ENCODE peak calls at places on chromosomes 2 and 18, in seven cellular contexts. One of them, this sample, is unnamed. For H3K4me1, the result is how much of the 10 kb centered on the place peaks cover.

GRCh38 chr18:58851874-58852273 is 12.8 kb upstream of the ZNF532 start:
- DNase-seq in GM23248: no peak
- DNase-seq in HCT116: no peak
- DNase-seq in GM23338: peak
- DNase-seq in hepatocyte: no peak
- DNase-seq in neural progenitor cell: no peak
- DNase-seq in MM.1S: no peak
- DNase-seq in this sample: no peak

GRCh38 chr18:24271381-24272331 is 126.0 kb downstream of the OSBPL1A start:
- DNase-seq in GM23248: peak
- DNase-seq in HCT116: peak
- DNase-seq in GM23338: peak
- DNase-seq in hepatocyte: peak
- DNase-seq in neural progenitor cell: peak
- DNase-seq in MM.1S: peak
- DNase-seq in this sample: peak

GRCh38 chr18:2538844-2539243 is 32.5 kb downstream of the METTL4 start:
- DNase-seq in GM23248: no peak
- DNase-seq in HCT116: no peak
- DNase-seq in GM23338: no peak
- DNase-seq in hepatocyte: no peak
- DNase-seq in neural progenitor cell: no peak
- DNase-seq in MM.1S: no peak
- DNase-seq in this sample: no peak

GRCh38 chr2:172710584-172711024 is 25.0 kb upstream of the RAPGEF4 start:
- DNase-seq in GM23248: peak
- DNase-seq in HCT116: no peak
- DNase-seq in GM23338: peak
- DNase-seq in hepatocyte: peak
- DNase-seq in neural progenitor cell: peak
- DNase-seq in MM.1S: peak
- DNase-seq in this sample: peak

GRCh38 chr2:241489080-241489479 is 19.3 kb downstream of the STK25 start:
- DNase-seq in GM23248: no peak
- DNase-seq in HCT116: no peak
- DNase-seq in GM23338: no peak
- DNase-seq in hepatocyte: no peak
- DNase-seq in neural progenitor cell: no peak
- DNase-seq in MM.1S: no peak
- DNase-seq in this sample: no peak

GRCh38 chr2:230864605-230865323 is at the start of gene ITM2C:
- DNase-seq in GM23248: peak
- DNase-seq in HCT116: peak
- DNase-seq in GM23338: peak
- DNase-seq in hepatocyte: peak
- DNase-seq in neural progenitor cell: peak
- DNase-seq in MM.1S: peak
- DNase-seq in this sample: peak

GRCh38 chr18:78546281-78546680 is 433.3 kb upstream of the SALL3 start:
- DNase-seq in GM23248: no peak
- DNase-seq in HCT116: no peak
- DNase-seq in GM23338: no peak
- DNase-seq in hepatocyte: no peak
- DNase-seq in neural progenitor cell: no peak
- DNase-seq in MM.1S: no peak
- DNase-seq in this sample: no peak

GRCh38 chr18:79422783-79423165 is 27.0 kb downstream of the NFATC1 start:
- DNase-seq in GM23248: no peak
- DNase-seq in HCT116: no peak
- DNase-seq in GM23338: no peak
- DNase-seq in hepatocyte: no peak
- DNase-seq in neural progenitor cell: no peak
- DNase-seq in MM.1S: no peak
- DNase-seq in this sample: no peak

GRCh38 chr2:19100570-19100969 is 257.9 kb downstream of the OSR1 start:
- DNase-seq in GM23248: no peak
- DNase-seq in HCT116: no peak
- DNase-seq in GM23338: no peak
- DNase-seq in hepatocyte: no peak
- DNase-seq in neural progenitor cell: no peak
- DNase-seq in MM.1S: no peak
- DNase-seq in this sample: peak

GRCh38 chr2:62675062-62675461 is 30.5 kb upstream of the EHBP1 start:
- DNase-seq in GM23248: no peak
- DNase-seq in HCT116: no peak
- DNase-seq in GM23338: no peak
- DNase-seq in hepatocyte: no peak
- DNase-seq in neural progenitor cell: no peak
- DNase-seq in MM.1S: no peak
- DNase-seq in this sample: no peak

DNA sequence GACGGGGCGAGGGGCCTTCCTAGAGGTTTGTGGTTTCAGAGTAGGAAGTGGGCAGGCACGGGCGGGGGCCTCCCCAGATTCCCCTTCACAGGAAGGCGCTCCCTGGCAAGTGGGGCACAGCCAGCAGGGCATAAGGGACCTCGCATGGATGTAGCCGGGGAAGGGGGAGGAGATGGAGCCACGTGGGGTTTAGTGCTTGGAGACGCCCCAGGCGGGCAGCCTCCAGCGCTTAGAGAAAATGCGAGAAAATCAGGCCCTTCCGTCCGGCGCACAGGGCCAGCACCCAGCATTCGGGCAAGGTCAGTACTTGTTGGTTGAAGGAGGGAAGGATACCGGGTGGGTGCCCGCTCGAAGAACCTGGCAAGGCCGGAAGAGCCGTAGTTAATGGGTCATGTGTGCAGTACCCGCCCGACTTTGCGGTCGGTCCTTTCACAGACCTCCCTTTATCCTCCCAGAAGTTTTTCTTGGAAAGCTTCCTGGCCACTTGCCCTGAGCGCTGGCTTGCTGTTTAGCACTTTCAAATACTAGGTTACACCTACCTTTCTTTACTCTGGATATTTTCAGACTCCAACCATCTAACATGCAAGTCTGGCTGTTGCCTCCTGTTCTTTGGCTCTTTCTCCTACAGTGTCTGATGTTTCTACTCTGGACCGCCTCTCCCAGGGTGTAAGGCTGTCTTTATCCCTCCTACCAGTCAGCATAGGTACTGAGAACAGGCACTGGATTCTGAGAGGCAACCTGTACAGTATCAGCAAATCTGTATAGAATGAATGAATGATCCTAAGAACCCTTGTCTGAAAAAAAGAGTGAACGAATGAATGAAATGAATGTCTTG is 78.1 kb downstream of the CIB4 start:
- DNase-seq in GM23248: peak
- DNase-seq in HCT116: peak
- DNase-seq in GM23338: peak
- DNase-seq in hepatocyte: no peak
- DNase-seq in neural progenitor cell: no peak
- DNase-seq in MM.1S: no peak
- DNase-seq in this sample: peak
- TF ChIP-seq EZH2 in GM23248: peak
- TF ChIP-seq EZH2 in HCT116: no peak
- TF ChIP-seq EZH2 in GM23338: no peak
- TF ChIP-seq EZH2 in hepatocyte: no peak
- TF ChIP-seq EZH2 in neural progenitor cell: no peak
- TF ChIP-seq EZH2 in MM.1S: no peak
- TF ChIP-seq EZH2 in this sample: no peak

GRCh38 chr2:217305882-217306281 is 446.0 kb upstream of the TNP1 start:
- DNase-seq in GM23248: no peak
- DNase-seq in HCT116: no peak
- DNase-seq in GM23338: no peak
- DNase-seq in hepatocyte: no peak
- DNase-seq in neural progenitor cell: no peak
- DNase-seq in MM.1S: no peak
- DNase-seq in this sample: no peak

GRCh38 chr2:217307023-217307422 is 447.2 kb upstream of the TNP1 start:
- DNase-seq in GM23248: no peak
- DNase-seq in HCT116: no peak
- DNase-seq in GM23338: no peak
- DNase-seq in hepatocyte: no peak
- DNase-seq in neural progenitor cell: no peak
- DNase-seq in MM.1S: no peak
- DNase-seq in this sample: no peak

GRCh38 chr2:217297096-217297495 is 437.2 kb upstream of the TNP1 start:
- DNase-seq in GM23248: no peak
- DNase-seq in HCT116: no peak
- DNase-seq in GM23338: no peak
- DNase-seq in hepatocyte: no peak
- DNase-seq in neural progenitor cell: no peak
- DNase-seq in MM.1S: no peak
- DNase-seq in this sample: no peak

GRCh38 chr2:217301142-217301541 is 441.3 kb upstream of the TNP1 start:
- DNase-seq in GM23248: no peak
- DNase-seq in HCT116: no peak
- DNase-seq in GM23338: no peak
- DNase-seq in hepatocyte: no peak
- DNase-seq in neural progenitor cell: no peak
- DNase-seq in MM.1S: no peak
- DNase-seq in this sample: no peak
- TF ChIP-seq EZH2phosphoT487 in GM23248: no peak
- TF ChIP-seq EZH2phosphoT487 in HCT116: no peak
- TF ChIP-seq EZH2phosphoT487 in GM23338: no peak
- TF ChIP-seq EZH2phosphoT487 in hepatocyte: no peak
- TF ChIP-seq EZH2phosphoT487 in neural progenitor cell: no peak
- TF ChIP-seq EZH2phosphoT487 in MM.1S: no peak
- TF ChIP-seq EZH2phosphoT487 in this sample: no peak

GRCh38 chr2:197158591-197159550 is 151.7 kb downstream of the ANKRD44 start:
- DNase-seq in GM23248: peak
- DNase-seq in HCT116: no peak
- DNase-seq in GM23338: no peak
- DNase-seq in hepatocyte: no peak
- DNase-seq in neural progenitor cell: no peak
- DNase-seq in MM.1S: no peak
- DNase-seq in this sample: peak
- H3K4me1 ChIP-seq in GM23248: under half
- H3K4me1 ChIP-seq in HCT116: under half
- H3K4me1 ChIP-seq in GM23338: under half
- H3K4me1 ChIP-seq in hepatocyte: under half
- H3K4me1 ChIP-seq in neural progenitor cell: under half
- H3K4me1 ChIP-seq in MM.1S: under half
- H3K4me1 ChIP-seq in this sample: under half

DNA sequence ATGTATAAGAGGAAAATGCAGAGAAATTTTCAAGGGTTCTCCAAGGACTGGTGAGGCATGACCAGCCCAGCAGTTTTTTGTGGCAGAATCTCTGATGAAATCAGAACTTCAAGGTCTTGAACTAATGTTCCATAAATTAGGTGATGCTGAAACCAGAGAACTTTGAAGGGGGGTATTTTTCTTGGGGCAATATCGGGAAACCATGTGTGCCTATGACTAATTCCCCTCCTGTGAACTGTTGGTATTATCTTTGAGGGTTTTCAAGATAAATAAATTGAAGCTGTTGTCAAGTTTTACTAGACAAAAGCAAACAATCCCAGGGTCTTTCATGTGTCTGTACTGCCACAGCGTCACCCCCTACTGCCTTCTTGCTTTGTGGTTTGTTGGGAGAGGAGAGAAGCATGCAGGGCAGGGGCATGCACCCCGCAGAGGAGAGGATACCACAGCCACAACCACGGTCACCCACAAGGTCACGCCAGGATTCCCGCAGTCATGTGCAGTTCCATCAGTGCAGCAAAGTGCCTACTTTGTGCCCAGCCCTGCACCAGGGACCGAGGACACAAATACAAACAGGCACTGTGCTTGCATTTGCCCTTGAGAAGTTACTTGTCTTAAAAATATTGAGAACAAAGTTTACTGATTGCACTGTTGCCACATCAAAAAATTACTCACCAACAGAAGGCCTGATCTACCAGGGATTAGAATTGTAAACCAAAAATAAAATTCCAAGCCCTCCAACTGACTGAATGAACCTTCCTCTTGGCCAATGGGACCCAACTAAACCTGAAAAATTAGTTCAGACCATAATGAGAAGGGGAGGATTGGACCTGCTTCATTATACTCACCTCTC is 413.3 kb upstream of the TRIB2 start:
- DNase-seq in GM23248: peak
- DNase-seq in HCT116: no peak
- DNase-seq in GM23338: no peak
- DNase-seq in hepatocyte: no peak
- DNase-seq in neural progenitor cell: no peak
- DNase-seq in MM.1S: no peak
- DNase-seq in this sample: peak
- TF ChIP-seq EZH2 in GM23248: no peak
- TF ChIP-seq EZH2 in HCT116: no peak
- TF ChIP-seq EZH2 in GM23338: no peak
- TF ChIP-seq EZH2 in hepatocyte: no peak
- TF ChIP-seq EZH2 in neural progenitor cell: no peak
- TF ChIP-seq EZH2 in MM.1S: no peak
- TF ChIP-seq EZH2 in this sample: no peak

GRCh38 chr2:47339745-47340541 is 63.0 kb upstream of the MSH2 start:
- DNase-seq in GM23248: peak
- DNase-seq in HCT116: peak
- DNase-seq in GM23338: no peak
- DNase-seq in hepatocyte: peak
- DNase-seq in neural progenitor cell: no peak
- DNase-seq in MM.1S: no peak
- DNase-seq in this sample: peak

GRCh38 chr2:47336259-47337238 is 66.4 kb upstream of the MSH2 start:
- DNase-seq in GM23248: peak
- DNase-seq in HCT116: no peak
- DNase-seq in GM23338: peak
- DNase-seq in hepatocyte: peak
- DNase-seq in neural progenitor cell: no peak
- DNase-seq in MM.1S: no peak
- DNase-seq in this sample: no peak

GRCh38 chr2:47334356-47335136 is 68.4 kb upstream of the MSH2 start:
- DNase-seq in GM23248: no peak
- DNase-seq in HCT116: no peak
- DNase-seq in GM23338: peak
- DNase-seq in hepatocyte: no peak
- DNase-seq in neural progenitor cell: peak
- DNase-seq in MM.1S: peak
- DNase-seq in this sample: no peak
- TF ChIP-seq EZH2phosphoT487 in GM23248: no peak
- TF ChIP-seq EZH2phosphoT487 in HCT116: no peak
- TF ChIP-seq EZH2phosphoT487 in GM23338: no peak
- TF ChIP-seq EZH2phosphoT487 in hepatocyte: no peak
- TF ChIP-seq EZH2phosphoT487 in neural progenitor cell: no peak
- TF ChIP-seq EZH2phosphoT487 in MM.1S: no peak
- TF ChIP-seq EZH2phosphoT487 in this sample: no peak

GRCh38 chr2:196148736-196149135 is 22.6 kb downstream of the STK17B start:
- DNase-seq in GM23248: no peak
- DNase-seq in HCT116: no peak
- DNase-seq in GM23338: no peak
- DNase-seq in hepatocyte: no peak
- DNase-seq in neural progenitor cell: no peak
- DNase-seq in MM.1S: no peak
- DNase-seq in this sample: no peak
- H3K4me1 ChIP-seq in GM23248: under half
- H3K4me1 ChIP-seq in HCT116: under half
- H3K4me1 ChIP-seq in GM23338: under half
- H3K4me1 ChIP-seq in hepatocyte: under half
- H3K4me1 ChIP-seq in neural progenitor cell: under half
- H3K4me1 ChIP-seq in MM.1S: under half
- H3K4me1 ChIP-seq in this sample: under half

GRCh38 chr2:69914235-69915049 is 467 bp upstream of the MXD1 start:
- DNase-seq in GM23248: peak
- DNase-seq in HCT116: peak
- DNase-seq in GM23338: peak
- DNase-seq in hepatocyte: peak
- DNase-seq in neural progenitor cell: peak
- DNase-seq in MM.1S: peak
- DNase-seq in this sample: peak
- TF ChIP-seq EZH2 in GM23248: no peak
- TF ChIP-seq EZH2 in HCT116: no peak
- TF ChIP-seq EZH2 in GM23338: no peak
- TF ChIP-seq EZH2 in hepatocyte: no peak
- TF ChIP-seq EZH2 in neural progenitor cell: no peak
- TF ChIP-seq EZH2 in MM.1S: no peak
- TF ChIP-seq EZH2 in this sample: no peak